ENCODE peak calls at places on chromosomes 7 and 10, in ten cellular contexts. K is right lobe of liver, B is K562, L is adrenal gland, J is Peyer's patch, S is thyroid gland, U is stomach, M is H1, E is gastrocnemius medialis, V is prostate gland. I is an unnamed sample.

GRCh38 chr10:9096288-9096687 is 1041.8 kb downstream of the GATA3 start:
- DNase-seq in K (no peak), B (no peak), L (no peak), J (no peak), S (no peak), U (no peak), M (no peak), E (no peak), V (no peak), I (no peak)

GRCh38 chr7:112556633-112557032 is 75.8 kb downstream of the LSMEM1 start:
- DNase-seq in K (no peak), B (no peak), L (no peak), J (no peak), S (no peak), U (no peak), M (no peak), E (no peak), V (no peak), I (no peak)

GRCh38 chr7:17646181-17646956 is 293.9 kb downstream of the SNX13 start:
- DNase-seq in K (no peak), B (no peak), L (no peak), J (no peak), S (no peak), U (no peak), M (no peak), E (no peak), V (no peak), I (no peak)

GRCh38 chr7:149289262-149289661 is 27.3 kb downstream of the ZNF783 start:
- DNase-seq in K (no peak), B (no peak), L (no peak), J (peak; percentile 24), S (no peak), U (no peak), M (no peak), E (no peak), V (no peak), I (no peak)

GRCh38 chr10:96740579-96741281 is 20.4 kb upstream of the PIK3AP1 start:
- DNase-seq in K (peak; percentile 63), B (no peak), L (peak; percentile 64), J (peak; percentile 75), S (no peak), U (peak; percentile 41), M (no peak), E (peak; percentile 17), V (no peak), I (no peak)

GRCh38 chr7:51251292-51251691 is 65.3 kb downstream of the COBL start:
- DNase-seq in K (no peak), B (no peak), L (no peak), J (peak; percentile 63), S (no peak), U (no peak), M (no peak), E (no peak), V (no peak), I (no peak)

GRCh38 chr10:101444058-101444457 is 90.1 kb downstream of the BTRC start:
- DNase-seq in K (no peak), B (no peak), L (no peak), J (no peak), S (no peak), U (no peak), M (no peak), E (no peak), V (no peak), I (no peak)

GRCh38 chr10:12606461-12606860 is 257.1 kb downstream of the CAMK1D start:
- DNase-seq in K (no peak), B (no peak), L (no peak), J (peak; percentile 77), S (no peak), U (no peak), M (no peak), E (no peak), V (no peak), I (no peak)

GRCh38 chr10:120460776-120461175 is 3.7 kb downstream of the PLPP4 start:
- DNase-seq in K (no peak), B (peak; percentile 14), L (no peak), J (no peak), S (no peak), U (no peak), M (no peak), E (no peak), V (no peak), I (peak; percentile 28)

GRCh38 chr10:64733980-64734379 is 1212.8 kb downstream of the REEP3 start:
- DNase-seq in K (no peak), B (peak; percentile 11), L (no peak), J (peak; percentile 44), S (no peak), U (peak; percentile 28), M (no peak), E (no peak), V (no peak), I (no peak)

GRCh38 chr7:155203059-155203881 is 94.4 kb upstream of the INSIG1 start:
- DNase-seq in K (no peak), B (no peak), L (no peak), J (no peak), S (no peak), U (no peak), M (no peak), E (no peak), V (no peak), I (no peak)

GRCh38 chr7:114630186-114630824 is 215.7 kb downstream of the FOXP2 start:
- DNase-seq in K (no peak), B (no peak), L (no peak), J (no peak), S (no peak), U (no peak), M (no peak), E (no peak), V (no peak), I (no peak)

DNA sequence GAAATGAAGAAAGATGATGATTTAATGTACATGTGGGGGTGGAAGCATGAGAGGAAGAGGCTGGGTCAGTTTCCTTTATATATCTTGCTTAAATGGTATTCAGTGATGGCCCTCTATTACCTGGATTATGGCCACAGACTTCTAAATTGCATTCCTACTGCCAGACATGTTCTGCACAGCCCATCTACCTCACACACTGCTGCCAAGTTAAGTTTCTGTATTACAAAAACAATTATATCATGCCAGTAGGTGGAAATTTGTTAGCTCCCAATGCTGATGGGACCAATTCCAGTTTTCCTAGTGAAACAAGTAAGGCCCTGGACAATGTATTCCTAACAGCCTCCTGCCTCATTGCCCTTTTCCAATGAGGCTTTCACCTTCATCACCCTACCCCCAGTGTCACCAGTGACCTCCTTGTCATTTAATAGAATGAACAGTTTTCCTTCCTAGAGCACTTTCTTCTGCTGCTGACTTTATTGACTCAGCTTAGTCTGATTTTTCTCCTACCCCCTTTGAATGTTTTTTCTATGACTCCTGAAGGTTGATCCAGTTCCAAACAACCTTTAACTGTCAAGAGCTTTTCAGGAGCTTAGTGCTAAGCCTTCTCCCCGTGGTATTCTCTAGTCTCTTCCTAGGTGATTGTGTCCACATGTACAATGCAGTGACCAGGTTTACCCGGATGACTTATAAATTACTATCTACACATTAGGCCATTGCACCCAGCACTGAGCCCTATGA is 316.6 kb upstream of the ANKRD30A start:
- DNase-seq in K (no peak), B (no peak), L (no peak), J (no peak), S (peak; percentile 25), U (no peak), M (no peak), E (no peak), V (no peak), I (no peak)
- TF ChIP-seq POLR2A in K (no peak), B (no peak), L (no peak), J (no peak), S (no peak), U (no peak), M (no peak), E (no peak), V (no peak), I (no peak)

GRCh38 chr7:136942994-136943393 is 74.5 kb downstream of the CHRM2 start:
- DNase-seq in K (no peak), B (no peak), L (no peak), J (no peak), S (no peak), U (no peak), M (no peak), E (no peak), V (no peak), I (no peak)

GRCh38 chr7:136940122-136940521 is 71.7 kb downstream of the CHRM2 start:
- DNase-seq in K (no peak), B (no peak), L (no peak), J (no peak), S (no peak), U (no peak), M (no peak), E (no peak), V (no peak), I (no peak)

GRCh38 chr7:136941815-136942214 is 73.4 kb downstream of the CHRM2 start:
- DNase-seq in K (no peak), B (no peak), L (no peak), J (no peak), S (no peak), U (no peak), M (no peak), E (no peak), V (no peak), I (no peak)

GRCh38 chr7:136940917-136941316 is 72.5 kb downstream of the CHRM2 start:
- DNase-seq in K (no peak), B (no peak), L (no peak), J (no peak), S (no peak), U (no peak), M (no peak), E (no peak), V (no peak), I (no peak)

DNA sequence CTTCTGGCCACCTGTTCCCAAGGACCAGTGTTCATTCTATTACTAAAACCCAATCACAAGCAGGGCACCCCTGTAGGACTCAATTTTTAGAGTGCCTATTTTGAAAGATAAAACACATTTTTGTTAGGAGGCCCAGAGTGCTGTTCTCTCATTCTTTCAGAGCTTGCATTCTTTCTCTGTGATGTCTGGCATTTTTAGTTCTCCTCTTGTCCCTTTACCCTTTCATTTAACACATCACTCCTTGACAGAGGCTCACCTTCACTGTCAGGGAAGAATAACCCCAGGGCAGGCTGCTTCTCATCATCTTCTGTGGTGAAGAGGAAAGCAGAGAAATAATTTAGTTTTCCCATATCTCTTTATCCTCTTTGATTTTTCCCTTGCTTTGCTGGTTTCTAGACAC is 73.9 kb downstream of the CHRM2 start:
- DNase-seq in K (no peak), B (no peak), L (no peak), J (no peak), S (no peak), U (no peak), M (no peak), E (no peak), V (no peak), I (no peak)
- TF ChIP-seq POLR2A in K (no peak), B (no peak), L (no peak), J (no peak), S (no peak), U (no peak), M (no peak), E (no peak), V (no peak), I (no peak)

GRCh38 chr10:52768114-52768532 is 4.5 kb downstream of the MBL2 start:
- DNase-seq in K (no peak), B (no peak), L (no peak), J (no peak), S (no peak), U (no peak), M (peak; percentile 13), E (no peak), V (no peak), I (no peak)
- TF ChIP-seq POLR2A in K (peak; percentile 46), B (no peak), L (no peak), J (no peak), S (no peak), U (no peak), M (no peak), E (no peak), V (no peak), I (no peak)

GRCh38 chr7:100887955-100888481 is 1.5 kb downstream of the UFSP1 start:
- DNase-seq in K (no peak), B (no peak), L (no peak), J (no peak), S (no peak), U (no peak), M (no peak), E (no peak), V (no peak), I (no peak)
- TF ChIP-seq POLR2A in K (no peak), B (no peak), L (no peak), J (no peak), S (no peak), U (no peak), M (no peak), E (no peak), V (no peak), I (no peak)